ENCODE peak calls at places on chromosome 16, in ten cellular contexts. F is cardiac muscle cell, E is left ventricle myocardium inferior, T is AG10803, G is GM06990, W is retinal pigment epithelial cell, L is AG04450, K is testis, J is fibroblast of mammary gland, I is PC-9. Q is an unnamed sample.

GRCh38 chr16:1331712-1332617 is 1.5 kb upstream of the BAIAP3 start:
- DNase-seq in G (peak), T (peak), K (no peak), E (peak), F (peak), J (peak), W (peak), L (no peak), I (peak), Q (no peak)

GRCh38 chr16:11354733-11355574 is 9.7 kb downstream of the RMI2 start:
- DNase-seq in W (no peak), G (peak), T (peak), I (no peak), E (no peak), L (peak), K (peak), J (peak), F (peak), Q (no peak)

GRCh38 chr16:53080345-53081031 is 25.7 kb downstream of the CHD9 start:
- DNase-seq in J (peak), I (peak), E (peak), T (peak), F (peak), G (no peak), W (no peak), L (peak), K (peak), Q (no peak)

GRCh38 chr16:68434654-68435210 is 13.6 kb downstream of the SMPD3 start:
- DNase-seq in E (no peak), I (peak), L (no peak), J (no peak), T (no peak), K (no peak), W (no peak), F (no peak), G (no peak), Q (no peak)

GRCh38 chr16:64065523-64065922 is 1056.3 kb downstream of the CDH11 start:
- DNase-seq in L (no peak), W (no peak), G (no peak), T (no peak), K (no peak), I (no peak), F (no peak), J (no peak), E (no peak), Q (no peak)

GRCh38 chr16:26177438-26177837 is 485.7 kb downstream of the HS3ST4 start:
- DNase-seq in G (no peak), T (no peak), W (no peak), I (no peak), E (no peak), F (no peak), K (no peak), L (no peak), J (no peak), Q (no peak)

GRCh38 chr16:28607116-28607623 is 2.7 kb downstream of the SULT1A1 start:
- DNase-seq in E (no peak), F (no peak), K (no peak), I (no peak), T (no peak), G (no peak), W (no peak), L (no peak), J (no peak), Q (no peak)

GRCh38 chr16:27138257-27138656 is 65.1 kb upstream of the KDM8 start:
- DNase-seq in I (no peak), K (no peak), W (no peak), J (no peak), G (no peak), T (no peak), F (no peak), L (no peak), E (no peak), Q (no peak)

GRCh38 chr16:57039148-57039812 is 49.9 kb downstream of the NLRC5 start:
- DNase-seq in I (no peak), L (peak), G (peak), J (peak), F (peak), W (no peak), K (no peak), T (peak), E (no peak), Q (peak)

GRCh38 chr16:1794221-1794871 is 841 bp upstream of the IGFALS start:
- DNase-seq in T (no peak), J (no peak), K (no peak), F (no peak), G (peak), L (no peak), I (no peak), W (no peak), E (no peak), Q (no peak)

GRCh38 chr16:67865318-67865717 is 7.5 kb upstream of the EDC4 start:
- DNase-seq in G (no peak), F (peak), J (peak), T (peak), W (no peak), L (no peak), K (no peak), E (no peak), I (no peak), Q (no peak)

GRCh38 chr16:24525970-24526559 is 13.3 kb upstream of the RBBP6 start:
- DNase-seq in L (no peak), J (no peak), E (no peak), G (no peak), F (peak), W (peak), I (peak), K (peak), T (peak), Q (no peak)

GRCh38 chr16:50680907-50681885 is at the start of gene SNX20:
- DNase-seq in L (no peak), J (no peak), I (no peak), T (no peak), K (peak), G (peak), E (peak), W (no peak), F (no peak), Q (no peak)

GRCh38 chr16:81548901-81549546 is 104.4 kb downstream of the CMIP start:
- DNase-seq in L (no peak), K (no peak), T (no peak), E (no peak), J (no peak), W (no peak), G (no peak), I (no peak), F (no peak), Q (no peak)

GRCh38 chr16:16146380-16147315 is 76.6 kb downstream of the ABCC6 start:
- DNase-seq in I (no peak), T (no peak), W (no peak), G (no peak), F (no peak), J (no peak), E (no peak), K (no peak), L (no peak), Q (no peak)

GRCh38 chr16:47278571-47278970 is 134.8 kb upstream of the NETO2 start:
- DNase-seq in W (peak), G (no peak), L (no peak), E (no peak), J (no peak), T (no peak), I (no peak), K (no peak), F (peak), Q (no peak)

GRCh38 chr16:66858740-66859396 is 14.7 kb downstream of the CA7 start:
- DNase-seq in G (no peak), L (no peak), E (peak), I (peak), W (no peak), K (no peak), T (peak), F (peak), J (peak), Q (no peak)

GRCh38 chr16:27464663-27465482 is 62.9 kb downstream of the IL21R start:
- DNase-seq in E (no peak), J (no peak), F (no peak), I (no peak), L (no peak), W (no peak), G (no peak), T (no peak), K (no peak), Q (no peak)

GRCh38 chr16:69709456-69710084 is 16.8 kb downstream of the NQO1 start:
- DNase-seq in T (peak), E (no peak), W (peak), L (no peak), I (no peak), G (no peak), K (no peak), F (peak), J (peak), Q (no peak)

GRCh38 chr16:51150894-51151320 is at the start of gene SALL1:
- DNase-seq in T (no peak), K (no peak), G (no peak), W (no peak), E (no peak), L (no peak), F (peak), J (peak), I (no peak), Q (no peak)

GRCh38 chr16:83248735-83249469 is 558.9 kb upstream of the HSBP1 start:
- DNase-seq in T (peak), J (peak), L (no peak), E (no peak), G (no peak), F (peak), K (no peak), I (no peak), W (no peak), Q (no peak)

GRCh38 chr16:81618661-81619060 is 160.4 kb upstream of the PLCG2 start:
- DNase-seq in W (peak), J (no peak), G (no peak), F (no peak), K (no peak), E (no peak), I (no peak), L (no peak), T (no peak), Q (no peak)

GRCh38 chr16:11949527-11949926 is 7.7 kb upstream of the NPIPB2 start:
- DNase-seq in F (peak), K (peak), J (peak), T (peak), I (peak), E (no peak), W (no peak), L (no peak), G (no peak), Q (no peak)

GRCh38 chr16:67017810-67018488 is 11.0 kb upstream of the CBFB start:
- DNase-seq in J (peak), K (peak), L (peak), I (peak), W (peak), E (no peak), T (peak), G (peak), F (peak), Q (peak)

GRCh38 chr16:4351880-4352279 is 759 bp upstream of the PAM16 start:
- DNase-seq in I (no peak), W (no peak), E (no peak), K (no peak), G (no peak), J (peak), L (no peak), T (peak), F (peak), Q (no peak)

GRCh38 chr16:49951568-49952195 is 73.3 kb upstream of the CNEP1R1 start:
- DNase-seq in W (no peak), J (no peak), E (no peak), K (no peak), F (no peak), L (no peak), G (no peak), I (no peak), T (no peak), Q (no peak)

GRCh38 chr16:4580245-4580644 is 24.1 kb downstream of the C16orf96 start:
- DNase-seq in I (no peak), E (no peak), T (peak), W (peak), L (no peak), J (peak), F (peak), K (no peak), G (no peak), Q (no peak)

GRCh38 chr16:77721752-77722314 is 481 bp upstream of the NUDT7 start:
- DNase-seq in I (no peak), F (no peak), W (no peak), G (no peak), E (no peak), T (no peak), L (no peak), K (no peak), J (no peak), Q (no peak)

GRCh38 chr16:27318399-27319256 is 4.9 kb downstream of the IL4R start:
- DNase-seq in E (peak), G (peak), F (peak), L (no peak), K (no peak), I (peak), J (no peak), T (peak), W (no peak), Q (no peak)

GRCh38 chr16:31242197-31242596 is 17.6 kb upstream of the ITGAM start:
- DNase-seq in I (no peak), J (peak), G (no peak), E (no peak), T (peak), F (peak), K (no peak), W (no peak), L (no peak), Q (no peak)

GRCh38 chr16:6160303-6160702 is 1062.7 kb upstream of the EEF2KMT start:
- DNase-seq in J (no peak), E (no peak), W (no peak), G (no peak), L (no peak), K (no peak), T (no peak), F (no peak), I (no peak), Q (no peak)

GRCh38 chr16:980595-980854 is 1.0 kb upstream of the SOX8 start:
- DNase-seq in F (no peak), T (no peak), W (no peak), J (no peak), I (no peak), G (no peak), K (no peak), E (no peak), L (no peak), Q (no peak)

GRCh38 chr16:57848181-57848580 is 45.9 kb upstream of the KIFC3 start:
- DNase-seq in F (no peak), I (no peak), W (no peak), L (no peak), E (no peak), K (no peak), T (no peak), J (no peak), G (no peak), Q (no peak)

GRCh38 chr16:4261557-4262172 is 11.2 kb downstream of the TFAP4 start:
- DNase-seq in L (no peak), E (no peak), I (no peak), J (peak), G (peak), F (peak), K (peak), W (no peak), T (peak), Q (no peak)

GRCh38 chr16:50313596-50314483 is 47.5 kb downstream of the ADCY7 start:
- DNase-seq in G (no peak), T (peak), E (peak), W (no peak), I (peak), J (peak), F (peak), K (peak), L (no peak), Q (no peak)

GRCh38 chr16:82699711-82700495 is 73.1 kb downstream of the CDH13 start:
- DNase-seq in F (peak), I (no peak), L (no peak), K (no peak), E (no peak), W (peak), T (peak), J (peak), G (no peak), Q (peak)

GRCh38 chr16:9092963-9093477 is 1.6 kb downstream of the HAPSTR1 start:
- DNase-seq in E (no peak), K (peak), I (peak), T (no peak), L (no peak), W (no peak), F (no peak), J (no peak), G (peak), Q (no peak)

GRCh38 chr16:31260136-31260931 is 559 bp downstream of the ITGAM start:
- DNase-seq in T (no peak), E (no peak), I (no peak), J (no peak), F (no peak), L (no peak), W (no peak), G (no peak), K (no peak), Q (no peak)

GRCh38 chr16:23374721-23375120 is 72.6 kb downstream of the SCNN1B start:
- DNase-seq in L (no peak), K (no peak), J (no peak), F (no peak), G (no peak), T (no peak), W (no peak), E (no peak), I (peak), Q (no peak)

GRCh38 chr16:14309906-14310305 is 238.8 kb downstream of the MRTFB start:
- DNase-seq in F (no peak), L (no peak), J (peak), G (no peak), E (no peak), I (peak), T (peak), K (no peak), W (no peak), Q (no peak)

GRCh38 chr16:14309001-14309886 is 238.1 kb downstream of the MRTFB start:
- DNase-seq in L (no peak), W (no peak), I (peak), G (peak), T (peak), K (no peak), J (no peak), E (no peak), F (no peak), Q (no peak)

GRCh38 chr16:14315683-14316320 is 244.7 kb downstream of the MRTFB start:
- DNase-seq in W (no peak), L (no peak), K (no peak), J (no peak), E (no peak), F (no peak), I (no peak), G (no peak), T (no peak), Q (no peak)

GRCh38 chr16:14310519-14310991 is 239.4 kb downstream of the MRTFB start:
- DNase-seq in L (no peak), J (peak), K (no peak), F (peak), E (no peak), I (peak), W (no peak), T (peak), G (peak), Q (no peak)

GRCh38 chr16:14314116-14314515 is 243.0 kb downstream of the MRTFB start:
- DNase-seq in E (no peak), K (no peak), J (no peak), L (no peak), G (no peak), W (no peak), T (no peak), I (no peak), F (no peak), Q (no peak)
- H3K4me3 ChIP-seq in E (no peak), K (no peak), J (no peak), L (no peak), G (no peak), W (no peak), T (no peak), I (no peak), F (no peak), Q (no peak)

DNA sequence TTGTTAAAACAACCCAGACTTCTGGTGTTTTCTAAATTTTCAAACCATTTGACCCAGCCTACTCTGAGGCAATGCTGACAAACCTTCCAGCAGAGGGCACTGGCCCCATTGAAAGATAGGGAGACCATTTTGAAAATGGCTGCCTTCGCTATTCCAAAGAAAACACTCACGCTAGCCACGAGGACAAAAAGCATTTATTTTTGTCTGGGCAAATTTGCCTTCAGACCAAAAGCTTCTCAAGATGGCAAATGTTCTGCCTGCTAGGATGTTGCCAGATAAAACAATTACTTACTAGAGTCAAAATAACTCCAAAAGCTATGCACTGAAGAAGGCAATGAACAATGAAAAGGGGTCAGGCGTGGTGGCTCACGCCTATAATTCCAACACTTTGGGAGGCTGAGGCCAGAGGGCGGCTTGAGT is 296.7 kb upstream of the IRX5 start:
- DNase-seq in T (peak), L (no peak), W (no peak), F (peak), J (peak), G (no peak), E (no peak), K (peak), I (no peak), Q (no peak)
- TF ChIP-seq CTCF in T (peak), L (no peak), W (peak), F (peak), J (peak), G (peak), E (peak), K (no peak), I (peak), Q (peak)

GRCh38 chr16:72785886-72786285 is 262.0 kb downstream of the ZFHX3 start:
- DNase-seq in W (no peak), J (peak), T (peak), I (no peak), E (no peak), G (no peak), K (no peak), L (no peak), F (peak), Q (no peak)
- H3K4me3 ChIP-seq in W (no peak), J (no peak), T (no peak), I (no peak), E (peak), G (no peak), K (no peak), L (peak), F (no peak), Q (no peak)

GRCh38 chr16:79169239-79169638 is 431.3 kb downstream of the MAF start:
- DNase-seq in F (no peak), I (no peak), K (no peak), T (no peak), G (no peak), J (peak), W (no peak), E (no peak), L (no peak), Q (no peak)
- TF ChIP-seq CTCF in F (no peak), I (no peak), K (no peak), T (no peak), G (no peak), J (no peak), W (peak), E (no peak), L (no peak), Q (no peak)

DNA sequence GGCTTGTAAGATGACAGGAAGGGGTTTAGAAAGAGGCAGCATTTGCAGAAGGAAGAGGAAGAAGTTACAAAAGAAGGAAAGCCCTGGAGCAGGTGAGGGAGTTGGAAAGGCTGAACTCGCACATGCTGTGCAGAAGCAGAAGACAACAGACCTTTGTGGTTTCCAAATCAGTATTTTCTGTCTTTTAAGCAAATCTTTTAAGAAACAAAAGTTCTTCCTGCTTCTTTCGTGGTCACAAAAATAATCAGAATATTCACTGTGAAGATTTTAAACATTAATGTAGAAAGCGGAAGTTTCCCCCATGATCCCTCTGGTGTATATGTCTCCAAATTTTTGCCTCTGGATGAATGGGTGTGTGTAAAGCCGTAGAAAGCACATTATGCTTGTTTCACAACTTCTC is 25.8 kb downstream of the ZNRF1 start:
- DNase-seq in W (no peak), E (no peak), K (no peak), I (no peak), L (no peak), F (no peak), J (no peak), T (no peak), G (peak), Q (no peak)
- H3K4me3 ChIP-seq in W (no peak), E (no peak), K (no peak), I (no peak), L (no peak), F (no peak), J (no peak), T (no peak), G (no peak), Q (no peak)

DNA sequence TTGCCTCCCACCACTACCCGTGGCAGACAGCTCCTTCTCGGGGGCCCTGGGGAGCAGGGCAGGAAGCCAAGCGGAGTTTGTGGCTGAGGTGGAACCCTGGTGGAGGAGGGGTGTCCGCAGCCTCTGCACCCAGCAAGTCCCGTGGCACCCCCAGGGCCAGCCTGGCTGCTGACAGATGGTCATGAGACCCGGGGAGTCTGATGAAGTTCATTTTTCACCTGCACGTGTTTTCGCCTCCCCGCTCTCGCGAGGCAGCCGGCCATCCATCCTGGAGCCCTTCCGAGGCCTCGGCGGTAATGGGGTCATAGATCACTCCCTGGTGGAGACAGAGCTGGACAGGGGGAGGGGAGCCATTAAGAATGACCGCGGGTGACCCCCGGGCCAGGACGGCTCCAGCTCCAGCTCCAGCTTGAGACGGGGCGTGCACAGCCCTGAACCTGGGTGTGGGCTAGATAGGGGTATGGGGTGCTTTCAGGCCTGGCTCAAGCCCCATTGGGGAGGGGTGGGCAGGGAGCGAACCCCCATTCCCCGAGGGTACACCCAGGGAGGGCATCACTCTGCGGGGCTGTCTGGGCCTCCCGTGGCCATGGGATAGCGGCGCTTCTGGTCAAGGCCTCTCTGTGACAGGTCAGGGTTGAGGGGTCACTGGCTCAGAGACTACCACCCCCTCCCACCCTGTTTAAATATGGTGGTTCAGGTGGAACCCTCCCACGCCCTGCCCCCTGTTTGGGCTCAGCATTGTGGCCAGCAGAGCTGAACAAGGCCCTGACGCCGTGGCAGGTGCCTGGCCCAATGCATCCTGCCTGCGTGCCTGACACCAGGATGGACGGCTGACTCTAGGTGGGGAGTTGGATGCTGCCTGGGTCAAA is 227.4 kb upstream of the GSE1 start:
- DNase-seq in F (no peak), T (no peak), J (no peak), K (no peak), G (no peak), I (no peak), E (peak), W (no peak), L (no peak), Q (no peak)
- TF ChIP-seq CTCF in F (no peak), T (no peak), J (no peak), K (no peak), G (no peak), I (no peak), E (no peak), W (peak), L (no peak), Q (no peak)